ENCODE peak calls at places on chromosomes 11 and 22, in ten cellular contexts. One of them, this sample, is unnamed.

GRCh38 chr22:50157976-50158375 is 12.6 kb upstream of the PANX2 start:
- DNase-seq in right lobe of liver: no peak
- DNase-seq in activated CD4-positive, alpha-beta T cell treated with anti-CD3 and anti-CD28 coated beads, Interleukin-2, amount 50 U/mL, for 24 hours: no peak
- DNase-seq in NCI-H460: no peak
- DNase-seq in colonic mucosa: peak; percentile 77
- DNase-seq in neural progenitor cell: no peak
- DNase-seq in cardiac muscle cell: no peak
- DNase-seq in HEK293T: no peak
- DNase-seq in NCI-H2029: no peak
- DNase-seq in nephron progenitor cell: no peak
- DNase-seq in this sample: no peak

GRCh38 chr11:113991170-113991569 is 16.3 kb downstream of the HTR3A start:
- DNase-seq in NCI-H2029: no peak
- DNase-seq in cardiac muscle cell: peak; percentile 65
- DNase-seq in activated CD4-positive, alpha-beta T cell treated with anti-CD3 and anti-CD28 coated beads, Interleukin-2, amount 50 U/mL, for 24 hours: no peak
- DNase-seq in HEK293T: peak; percentile 56
- DNase-seq in colonic mucosa: no peak
- DNase-seq in NCI-H460: peak; percentile 21
- DNase-seq in nephron progenitor cell: peak; percentile 89
- DNase-seq in right lobe of liver: no peak
- DNase-seq in neural progenitor cell: peak; percentile 85
- DNase-seq in this sample: peak; percentile 65

GRCh38 chr11:18578975-18579598 is 9.4 kb downstream of the UEVLD start:
- DNase-seq in NCI-H2029: no peak
- DNase-seq in right lobe of liver: no peak
- DNase-seq in neural progenitor cell: no peak
- DNase-seq in HEK293T: no peak
- DNase-seq in cardiac muscle cell: no peak
- DNase-seq in NCI-H460: no peak
- DNase-seq in colonic mucosa: peak; percentile 82
- DNase-seq in nephron progenitor cell: no peak
- DNase-seq in activated CD4-positive, alpha-beta T cell treated with anti-CD3 and anti-CD28 coated beads, Interleukin-2, amount 50 U/mL, for 24 hours: no peak
- DNase-seq in this sample: no peak

GRCh38 chr11:1127664-1128162 is 30.0 kb upstream of the MUC5AC start:
- DNase-seq in NCI-H2029: no peak
- DNase-seq in right lobe of liver: no peak
- DNase-seq in cardiac muscle cell: no peak
- DNase-seq in NCI-H460: no peak
- DNase-seq in colonic mucosa: no peak
- DNase-seq in activated CD4-positive, alpha-beta T cell treated with anti-CD3 and anti-CD28 coated beads, Interleukin-2, amount 50 U/mL, for 24 hours: no peak
- DNase-seq in neural progenitor cell: no peak
- DNase-seq in HEK293T: no peak
- DNase-seq in nephron progenitor cell: no peak
- DNase-seq in this sample: no peak

GRCh38 chr11:43944761-43945311 is 2.4 kb downstream of the C11orf96 start:
- DNase-seq in NCI-H460: no peak
- DNase-seq in HEK293T: peak; percentile 82
- DNase-seq in cardiac muscle cell: peak; percentile 57
- DNase-seq in colonic mucosa: peak; percentile 85
- DNase-seq in right lobe of liver: peak; percentile 88
- DNase-seq in NCI-H2029: peak; percentile 34
- DNase-seq in neural progenitor cell: peak; percentile 58
- DNase-seq in nephron progenitor cell: peak; percentile 62
- DNase-seq in activated CD4-positive, alpha-beta T cell treated with anti-CD3 and anti-CD28 coated beads, Interleukin-2, amount 50 U/mL, for 24 hours: peak; percentile 47
- DNase-seq in this sample: no peak

GRCh38 chr22:46373166-46373565 is 37.7 kb downstream of the TRMU start:
- DNase-seq in NCI-H2029: no peak
- DNase-seq in NCI-H460: no peak
- DNase-seq in colonic mucosa: peak; percentile 74
- DNase-seq in HEK293T: no peak
- DNase-seq in cardiac muscle cell: no peak
- DNase-seq in neural progenitor cell: no peak
- DNase-seq in right lobe of liver: peak; percentile 51
- DNase-seq in nephron progenitor cell: no peak
- DNase-seq in activated CD4-positive, alpha-beta T cell treated with anti-CD3 and anti-CD28 coated beads, Interleukin-2, amount 50 U/mL, for 24 hours: no peak
- DNase-seq in this sample: no peak

GRCh38 chr11:72397333-72397732 is 37.0 kb downstream of the CLPB start:
- DNase-seq in NCI-H2029: no peak
- DNase-seq in colonic mucosa: no peak
- DNase-seq in HEK293T: no peak
- DNase-seq in NCI-H460: no peak
- DNase-seq in nephron progenitor cell: no peak
- DNase-seq in neural progenitor cell: no peak
- DNase-seq in right lobe of liver: no peak
- DNase-seq in cardiac muscle cell: no peak
- DNase-seq in activated CD4-positive, alpha-beta T cell treated with anti-CD3 and anti-CD28 coated beads, Interleukin-2, amount 50 U/mL, for 24 hours: no peak
- DNase-seq in this sample: no peak

GRCh38 chr11:85896871-85897270 is 41.7 kb downstream of the CCDC83 start:
- DNase-seq in colonic mucosa: no peak
- DNase-seq in right lobe of liver: no peak
- DNase-seq in activated CD4-positive, alpha-beta T cell treated with anti-CD3 and anti-CD28 coated beads, Interleukin-2, amount 50 U/mL, for 24 hours: no peak
- DNase-seq in cardiac muscle cell: peak; percentile 6
- DNase-seq in nephron progenitor cell: no peak
- DNase-seq in HEK293T: no peak
- DNase-seq in NCI-H460: no peak
- DNase-seq in NCI-H2029: no peak
- DNase-seq in neural progenitor cell: no peak
- DNase-seq in this sample: no peak

GRCh38 chr11:114377612-114378267 is 22.6 kb downstream of the C11orf71 start:
- DNase-seq in colonic mucosa: no peak
- DNase-seq in activated CD4-positive, alpha-beta T cell treated with anti-CD3 and anti-CD28 coated beads, Interleukin-2, amount 50 U/mL, for 24 hours: no peak
- DNase-seq in nephron progenitor cell: no peak
- DNase-seq in NCI-H460: no peak
- DNase-seq in neural progenitor cell: no peak
- DNase-seq in NCI-H2029: no peak
- DNase-seq in cardiac muscle cell: peak; percentile 34
- DNase-seq in HEK293T: no peak
- DNase-seq in right lobe of liver: no peak
- DNase-seq in this sample: no peak

GRCh38 chr11:101128571-101129202 is 926 bp downstream of the PGR start:
- DNase-seq in colonic mucosa: no peak
- DNase-seq in neural progenitor cell: peak; percentile 36
- DNase-seq in cardiac muscle cell: no peak
- DNase-seq in NCI-H460: no peak
- DNase-seq in activated CD4-positive, alpha-beta T cell treated with anti-CD3 and anti-CD28 coated beads, Interleukin-2, amount 50 U/mL, for 24 hours: no peak
- DNase-seq in nephron progenitor cell: peak; percentile 24
- DNase-seq in HEK293T: no peak
- DNase-seq in right lobe of liver: no peak
- DNase-seq in NCI-H2029: no peak
- DNase-seq in this sample: peak; percentile 8

GRCh38 chr22:28397324-28397723 is 282.3 kb downstream of the TTC28 start:
- DNase-seq in cardiac muscle cell: no peak
- DNase-seq in activated CD4-positive, alpha-beta T cell treated with anti-CD3 and anti-CD28 coated beads, Interleukin-2, amount 50 U/mL, for 24 hours: no peak
- DNase-seq in nephron progenitor cell: no peak
- DNase-seq in neural progenitor cell: no peak
- DNase-seq in NCI-H460: no peak
- DNase-seq in colonic mucosa: no peak
- DNase-seq in right lobe of liver: no peak
- DNase-seq in HEK293T: no peak
- DNase-seq in NCI-H2029: no peak
- DNase-seq in this sample: no peak

GRCh38 chr11:131471976-131472375 is 101.6 kb downstream of the NTM start:
- DNase-seq in NCI-H460: no peak
- DNase-seq in right lobe of liver: no peak
- DNase-seq in cardiac muscle cell: no peak
- DNase-seq in neural progenitor cell: peak; percentile 67
- DNase-seq in colonic mucosa: no peak
- DNase-seq in HEK293T: no peak
- DNase-seq in nephron progenitor cell: no peak
- DNase-seq in activated CD4-positive, alpha-beta T cell treated with anti-CD3 and anti-CD28 coated beads, Interleukin-2, amount 50 U/mL, for 24 hours: no peak
- DNase-seq in NCI-H2029: no peak
- DNase-seq in this sample: no peak

GRCh38 chr22:49487950-49488349 is 339.7 kb downstream of the BRD1 start:
- DNase-seq in nephron progenitor cell: no peak
- DNase-seq in NCI-H460: no peak
- DNase-seq in colonic mucosa: no peak
- DNase-seq in HEK293T: no peak
- DNase-seq in right lobe of liver: no peak
- DNase-seq in cardiac muscle cell: no peak
- DNase-seq in activated CD4-positive, alpha-beta T cell treated with anti-CD3 and anti-CD28 coated beads, Interleukin-2, amount 50 U/mL, for 24 hours: no peak
- DNase-seq in NCI-H2029: no peak
- DNase-seq in neural progenitor cell: no peak
- DNase-seq in this sample: no peak

GRCh38 chr11:110763249-110764011 is 51.2 kb upstream of the ARHGAP20 start:
- DNase-seq in colonic mucosa: peak; percentile 68
- DNase-seq in NCI-H2029: no peak
- DNase-seq in neural progenitor cell: no peak
- DNase-seq in activated CD4-positive, alpha-beta T cell treated with anti-CD3 and anti-CD28 coated beads, Interleukin-2, amount 50 U/mL, for 24 hours: no peak
- DNase-seq in right lobe of liver: peak; percentile 83
- DNase-seq in nephron progenitor cell: no peak
- DNase-seq in HEK293T: no peak
- DNase-seq in NCI-H460: no peak
- DNase-seq in cardiac muscle cell: peak; percentile 63
- DNase-seq in this sample: no peak

GRCh38 chr22:20083157-20083890 is 3.3 kb downstream of the DGCR8 start:
- DNase-seq in nephron progenitor cell: no peak
- DNase-seq in neural progenitor cell: no peak
- DNase-seq in NCI-H460: no peak
- DNase-seq in colonic mucosa: no peak
- DNase-seq in right lobe of liver: no peak
- DNase-seq in HEK293T: no peak
- DNase-seq in cardiac muscle cell: no peak
- DNase-seq in NCI-H2029: no peak
- DNase-seq in activated CD4-positive, alpha-beta T cell treated with anti-CD3 and anti-CD28 coated beads, Interleukin-2, amount 50 U/mL, for 24 hours: no peak
- DNase-seq in this sample: no peak

GRCh38 chr11:12598330-12599256 is 75.6 kb upstream of the TEAD1 start:
- DNase-seq in right lobe of liver: no peak
- DNase-seq in activated CD4-positive, alpha-beta T cell treated with anti-CD3 and anti-CD28 coated beads, Interleukin-2, amount 50 U/mL, for 24 hours: no peak
- DNase-seq in nephron progenitor cell: no peak
- DNase-seq in colonic mucosa: no peak
- DNase-seq in cardiac muscle cell: peak; percentile 65
- DNase-seq in HEK293T: no peak
- DNase-seq in NCI-H2029: no peak
- DNase-seq in neural progenitor cell: no peak
- DNase-seq in NCI-H460: no peak
- DNase-seq in this sample: no peak

GRCh38 chr22:39431821-39432251 is 25.0 kb upstream of the MGAT3 start:
- DNase-seq in neural progenitor cell: no peak
- DNase-seq in NCI-H460: no peak
- DNase-seq in cardiac muscle cell: peak; percentile 26
- DNase-seq in HEK293T: no peak
- DNase-seq in activated CD4-positive, alpha-beta T cell treated with anti-CD3 and anti-CD28 coated beads, Interleukin-2, amount 50 U/mL, for 24 hours: no peak
- DNase-seq in NCI-H2029: no peak
- DNase-seq in right lobe of liver: no peak
- DNase-seq in colonic mucosa: no peak
- DNase-seq in nephron progenitor cell: no peak
- DNase-seq in this sample: no peak

GRCh38 chr11:63490551-63491239 is at the start of gene PLAAT5:
- DNase-seq in NCI-H2029: no peak
- DNase-seq in neural progenitor cell: peak; percentile 86
- DNase-seq in activated CD4-positive, alpha-beta T cell treated with anti-CD3 and anti-CD28 coated beads, Interleukin-2, amount 50 U/mL, for 24 hours: no peak
- DNase-seq in nephron progenitor cell: peak; percentile 68
- DNase-seq in NCI-H460: no peak
- DNase-seq in cardiac muscle cell: peak; percentile 81
- DNase-seq in right lobe of liver: no peak
- DNase-seq in colonic mucosa: peak; percentile 27
- DNase-seq in HEK293T: no peak
- DNase-seq in this sample: peak; percentile 36

GRCh38 chr11:123624974-123625373 is 29.4 kb downstream of the SCN3B start:
- DNase-seq in HEK293T: no peak
- DNase-seq in neural progenitor cell: no peak
- DNase-seq in nephron progenitor cell: no peak
- DNase-seq in cardiac muscle cell: peak; percentile 77
- DNase-seq in NCI-H2029: no peak
- DNase-seq in activated CD4-positive, alpha-beta T cell treated with anti-CD3 and anti-CD28 coated beads, Interleukin-2, amount 50 U/mL, for 24 hours: no peak
- DNase-seq in colonic mucosa: no peak
- DNase-seq in NCI-H460: no peak
- DNase-seq in right lobe of liver: no peak
- DNase-seq in this sample: no peak

GRCh38 chr11:61923166-61924015 is 6.0 kb upstream of the RAB3IL1 start:
- DNase-seq in HEK293T: no peak
- DNase-seq in NCI-H2029: no peak
- DNase-seq in cardiac muscle cell: peak; percentile 86
- DNase-seq in right lobe of liver: peak; percentile 72
- DNase-seq in colonic mucosa: peak; percentile 61
- DNase-seq in activated CD4-positive, alpha-beta T cell treated with anti-CD3 and anti-CD28 coated beads, Interleukin-2, amount 50 U/mL, for 24 hours: no peak
- DNase-seq in NCI-H460: no peak
- DNase-seq in nephron progenitor cell: peak; percentile 64
- DNase-seq in neural progenitor cell: peak; percentile 74
- DNase-seq in this sample: no peak

GRCh38 chr11:44727373-44728084 is 767 bp downstream of the TSPAN18 start:
- DNase-seq in HEK293T: peak; percentile 93
- DNase-seq in NCI-H2029: peak; percentile 69
- DNase-seq in right lobe of liver: peak; percentile 86
- DNase-seq in colonic mucosa: peak; percentile 75
- DNase-seq in nephron progenitor cell: peak; percentile 93
- DNase-seq in NCI-H460: peak; percentile 35
- DNase-seq in activated CD4-positive, alpha-beta T cell treated with anti-CD3 and anti-CD28 coated beads, Interleukin-2, amount 50 U/mL, for 24 hours: peak; percentile 70
- DNase-seq in neural progenitor cell: peak; percentile 94
- DNase-seq in cardiac muscle cell: peak; percentile 84
- DNase-seq in this sample: peak; percentile 82

GRCh38 chr11:69674267-69674885 is 777 bp downstream of the LTO1 start:
- DNase-seq in right lobe of liver: no peak
- DNase-seq in activated CD4-positive, alpha-beta T cell treated with anti-CD3 and anti-CD28 coated beads, Interleukin-2, amount 50 U/mL, for 24 hours: peak; percentile 14
- DNase-seq in HEK293T: no peak
- DNase-seq in NCI-H2029: no peak
- DNase-seq in NCI-H460: no peak
- DNase-seq in nephron progenitor cell: no peak
- DNase-seq in neural progenitor cell: peak; percentile 41
- DNase-seq in cardiac muscle cell: peak; percentile 76
- DNase-seq in colonic mucosa: peak; percentile 32
- DNase-seq in this sample: no peak

GRCh38 chr22:37517826-37518450 is 1.3 kb downstream of the CARD10 start:
- DNase-seq in activated CD4-positive, alpha-beta T cell treated with anti-CD3 and anti-CD28 coated beads, Interleukin-2, amount 50 U/mL, for 24 hours: no peak
- DNase-seq in nephron progenitor cell: no peak
- DNase-seq in HEK293T: no peak
- DNase-seq in cardiac muscle cell: no peak
- DNase-seq in colonic mucosa: no peak
- DNase-seq in neural progenitor cell: no peak
- DNase-seq in NCI-H2029: no peak
- DNase-seq in NCI-H460: no peak
- DNase-seq in right lobe of liver: peak; percentile 30
- DNase-seq in this sample: no peak

GRCh38 chr11:74731301-74732094 is at the start of gene CHRDL2:
- DNase-seq in right lobe of liver: peak; percentile 69
- DNase-seq in NCI-H2029: no peak
- DNase-seq in neural progenitor cell: peak; percentile 77
- DNase-seq in NCI-H460: no peak
- DNase-seq in HEK293T: no peak
- DNase-seq in nephron progenitor cell: peak; percentile 71
- DNase-seq in cardiac muscle cell: peak; percentile 60
- DNase-seq in colonic mucosa: no peak
- DNase-seq in activated CD4-positive, alpha-beta T cell treated with anti-CD3 and anti-CD28 coated beads, Interleukin-2, amount 50 U/mL, for 24 hours: no peak
- DNase-seq in this sample: peak; percentile 35

GRCh38 chr11:11584446-11584810 is 37.4 kb downstream of the GALNT18 start:
- DNase-seq in neural progenitor cell: no peak
- DNase-seq in cardiac muscle cell: peak; percentile 79
- DNase-seq in colonic mucosa: no peak
- DNase-seq in right lobe of liver: no peak
- DNase-seq in HEK293T: no peak
- DNase-seq in NCI-H2029: no peak
- DNase-seq in activated CD4-positive, alpha-beta T cell treated with anti-CD3 and anti-CD28 coated beads, Interleukin-2, amount 50 U/mL, for 24 hours: no peak
- DNase-seq in NCI-H460: peak; percentile 5
- DNase-seq in nephron progenitor cell: no peak
- DNase-seq in this sample: no peak

GRCh38 chr11:128341767-128342318 is 245.5 kb downstream of the ETS1 start:
- DNase-seq in colonic mucosa: no peak
- DNase-seq in right lobe of liver: no peak
- DNase-seq in nephron progenitor cell: no peak
- DNase-seq in neural progenitor cell: peak; percentile 41
- DNase-seq in NCI-H460: no peak
- DNase-seq in HEK293T: no peak
- DNase-seq in NCI-H2029: no peak
- DNase-seq in activated CD4-positive, alpha-beta T cell treated with anti-CD3 and anti-CD28 coated beads, Interleukin-2, amount 50 U/mL, for 24 hours: no peak
- DNase-seq in cardiac muscle cell: no peak
- DNase-seq in this sample: no peak

GRCh38 chr11:5753943-5754342 is at the start of gene OR52N4:
- DNase-seq in NCI-H460: no peak
- DNase-seq in NCI-H2029: no peak
- DNase-seq in nephron progenitor cell: no peak
- DNase-seq in neural progenitor cell: no peak
- DNase-seq in colonic mucosa: no peak
- DNase-seq in cardiac muscle cell: no peak
- DNase-seq in activated CD4-positive, alpha-beta T cell treated with anti-CD3 and anti-CD28 coated beads, Interleukin-2, amount 50 U/mL, for 24 hours: no peak
- DNase-seq in HEK293T: no peak
- DNase-seq in right lobe of liver: no peak
- DNase-seq in this sample: no peak

GRCh38 chr22:48431536-48432315 is 1395.9 kb downstream of the BRD1 start:
- DNase-seq in HEK293T: no peak
- DNase-seq in NCI-H460: no peak
- DNase-seq in activated CD4-positive, alpha-beta T cell treated with anti-CD3 and anti-CD28 coated beads, Interleukin-2, amount 50 U/mL, for 24 hours: no peak
- DNase-seq in cardiac muscle cell: no peak
- DNase-seq in neural progenitor cell: no peak
- DNase-seq in NCI-H2029: no peak
- DNase-seq in right lobe of liver: no peak
- DNase-seq in nephron progenitor cell: no peak
- DNase-seq in colonic mucosa: no peak
- DNase-seq in this sample: no peak